ENCODE peak calls at places on chromosomes 12 and 14, in eight cellular contexts. U, O, K, J, F, Q, I and E are unnamed samples.

GRCh38 chr12:64660237-64661018 is 50.1 kb downstream of the RASSF3 start:
- DNase-seq in U (no peak), O (no peak), K (no peak), J (no peak), F (no peak), Q (no peak), I (no peak), E (no peak)

GRCh38 chr14:64279719-64280668 is 14.2 kb downstream of the ESR2 start:
- DNase-seq in U (no peak), O (peak; percentile 53), K (no peak), J (peak; percentile 65), F (no peak), Q (no peak), I (no peak), E (no peak)

GRCh38 chr12:127480775-127481314 is 786.1 kb upstream of the TMEM132C start:
- DNase-seq in U (no peak), O (no peak), K (no peak), J (no peak), F (no peak), Q (no peak), I (no peak), E (no peak)

GRCh38 chr12:14950982-14951746 is 10.2 kb downstream of the ARHGDIB start:
- DNase-seq in U (no peak), O (peak; percentile 77), K (peak; percentile 80), J (peak; percentile 74), F (no peak), Q (no peak), I (no peak), E (no peak)

GRCh38 chr12:121713257-121714155 is 954 bp downstream of the TMEM120B start:
- DNase-seq in U (no peak), O (peak; percentile 15), K (no peak), J (no peak), F (no peak), Q (no peak), I (no peak), E (no peak)

GRCh38 chr12:21647179-21647578 is 10.5 kb downstream of the LDHB start:
- DNase-seq in U (no peak), O (no peak), K (no peak), J (no peak), F (no peak), Q (no peak), I (no peak), E (no peak)

GRCh38 chr14:74429221-74429691 is 3.2 kb upstream of the SYNDIG1L start:
- DNase-seq in U (no peak), O (no peak), K (peak; percentile 83), J (no peak), F (no peak), Q (no peak), I (no peak), E (no peak)

GRCh38 chr14:104935955-104936354 is 11.3 kb downstream of the PLD4 start:
- DNase-seq in U (no peak), O (no peak), K (peak; percentile 9), J (peak; percentile 4), F (no peak), Q (no peak), I (no peak), E (no peak)

GRCh38 chr14:104135121-104135903 is 3.1 kb upstream of the KIF26A start:
- DNase-seq in U (no peak), O (no peak), K (peak; percentile 90), J (no peak), F (no peak), Q (no peak), I (no peak), E (no peak)

GRCh38 chr12:80838024-80838658 is 99.6 kb downstream of the LIN7A start:
- DNase-seq in U (no peak), O (no peak), K (no peak), J (no peak), F (no peak), Q (no peak), I (no peak), E (no peak)

GRCh38 chr14:31837056-31837455 is 240.0 kb upstream of the ARHGAP5 start:
- DNase-seq in U (no peak), O (no peak), K (no peak), J (no peak), F (no peak), Q (no peak), I (no peak), E (no peak)